ENCODE peak calls at places on chromosomes 12 and 14, in four cellular contexts. W is mesendoderm; Q is MG63; O is CD8-positive, alpha-beta T cell. H is an unnamed sample.

GRCh38 chr12:108816652-108817335 is 40.6 kb downstream of the SSH1 start:
- DNase-seq in W (no peak), Q (no peak), O (no peak), H (no peak)

GRCh38 chr12:131773582-131774221 is 54.5 kb upstream of the MMP17 start:
- DNase-seq in W (no peak), Q (no peak), O (no peak), H (no peak)

GRCh38 chr14:50060871-50061663 is 55.3 kb downstream of the VCPKMT start:
- DNase-seq in W (peak; percentile 90), Q (peak; percentile 68), O (no peak), H (peak; percentile 72)

GRCh38 chr12:117494833-117495714 is 133.6 kb upstream of the NOS1 start:
- DNase-seq in W (peak; percentile 49), Q (no peak), O (no peak), H (no peak)

GRCh38 chr14:103882503-103883262 is 35.3 kb upstream of the PPP1R13B start:
- DNase-seq in W (no peak), Q (no peak), O (no peak), H (no peak)

GRCh38 chr12:53659011-53659551 is 16.8 kb downstream of the ATP5MC2 start:
- DNase-seq in W (peak; percentile 22), Q (peak; percentile 75), O (no peak), H (no peak)

GRCh38 chr12:10982244-10982643 is 4.5 kb downstream of the TAS2R50 start:
- DNase-seq in W (no peak), Q (no peak), O (peak; percentile 37), H (peak; percentile 81)

GRCh38 chr12:89556976-89557375 is 31.1 kb upstream of the POC1B start:
- DNase-seq in W (no peak), Q (no peak), O (no peak), H (no peak)

GRCh38 chr14:57833304-57833703 is 32.6 kb downstream of the SLC35F4 start:
- DNase-seq in W (peak; percentile 79), Q (peak; percentile 84), O (no peak), H (no peak)

GRCh38 chr14:69055125-69055524 is 76.0 kb upstream of the ACTN1 start:
- DNase-seq in W (no peak), Q (no peak), O (no peak), H (no peak)

GRCh38 chr12:32493282-32493681 is 93.9 kb downstream of the FGD4 start:
- DNase-seq in W (peak; percentile 30), Q (no peak), O (no peak), H (no peak)

GRCh38 chr12:79732647-79733046 is 41.9 kb upstream of the PAWR start:
- DNase-seq in W (no peak), Q (no peak), O (no peak), H (no peak)

GRCh38 chr12:40215977-40216376 is 8.8 kb upstream of the LRRK2 start:
- DNase-seq in W (no peak), Q (no peak), O (no peak), H (no peak)

GRCh38 chr12:53171725-53172329 is 8.7 kb upstream of the ZNF740 start:
- DNase-seq in W (no peak), Q (no peak), O (no peak), H (no peak)

GRCh38 chr12:121536058-121536928 is 44.5 kb downstream of the KDM2B start:
- DNase-seq in W (peak; percentile 93), Q (no peak), O (peak; percentile 52), H (peak; percentile 91)

GRCh38 chr14:39176263-39177167 is 1.5 kb downstream of the PNN start:
- DNase-seq in W (no peak), Q (no peak), O (no peak), H (no peak)
- H3K36me3 ChIP-seq in W (peaks cover 19% of the 10 kb centered on the region), Q (peaks cover 60% of the 10 kb centered on the region), O (peaks cover 23% of the 10 kb centered on the region), H (peaks cover 50% of the 10 kb centered on the region)

DNA sequence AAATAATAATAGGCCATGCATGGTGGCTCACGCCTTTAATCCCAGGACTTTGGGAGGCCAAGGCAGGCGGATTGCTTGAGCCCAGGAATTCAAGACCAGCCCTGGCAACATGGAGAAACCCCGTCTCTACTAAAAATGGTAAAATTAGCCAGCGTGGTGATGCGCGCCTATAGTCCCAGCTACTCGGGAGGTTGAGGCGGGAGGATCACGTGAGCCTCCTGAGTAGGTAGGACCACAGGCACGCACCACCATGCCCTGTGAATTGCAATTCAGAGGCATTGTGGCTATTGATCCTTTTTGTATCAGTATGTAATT is 2.3 kb downstream of the ARHGDIB start:
- DNase-seq in W (no peak), Q (no peak), O (no peak), H (peak; percentile 57)
- H3K4me3 ChIP-seq in W (no peak overlapping the region), Q (no peak overlapping the region), O (peak overlapping the region; percentile 71), H (peak overlapping the region; percentile 100)

DNA sequence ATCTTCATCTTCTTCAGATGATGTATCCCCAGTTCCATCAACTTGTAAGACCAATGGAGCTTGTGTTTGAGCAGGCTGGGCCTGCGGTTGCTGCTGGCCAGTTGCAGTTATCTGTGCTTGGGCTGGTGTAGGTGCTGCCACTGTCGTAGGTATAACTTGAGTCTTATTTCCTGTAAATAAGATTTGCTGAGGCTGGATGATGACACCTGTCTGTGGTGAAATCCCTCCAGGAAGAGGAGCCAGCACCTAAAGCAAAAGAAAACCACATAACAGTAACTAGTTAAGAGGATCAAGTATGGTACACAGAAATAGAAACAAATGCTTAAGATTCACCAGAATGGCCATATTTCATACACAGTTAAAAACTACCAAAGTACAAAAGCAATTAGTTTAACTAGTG is 28.2 kb downstream of the GTF2A1 start:
- DNase-seq in W (no peak), Q (no peak), O (no peak), H (peak; percentile 67)
- H3K36me3 ChIP-seq in W (peaks cover 2% of the 10 kb centered on the region), Q (peaks cover 14% of the 10 kb centered on the region), O (peaks cover 14% of the 10 kb centered on the region), H (peaks cover 54% of the 10 kb centered on the region)

GRCh38 chr12:6823161-6824084 is 1.8 kb downstream of the GPR162 start:
- DNase-seq in W (peak; percentile 68), Q (no peak), O (no peak), H (no peak)

GRCh38 chr12:6824085-6824800 is 2.6 kb downstream of the GPR162 start:
- DNase-seq in W (no peak), Q (peak; percentile 30), O (no peak), H (no peak)

GRCh38 chr12:6821674-6822433 is at the start of gene GPR162:
- DNase-seq in W (peak; percentile 84), Q (peak; percentile 38), O (no peak), H (no peak)

GRCh38 chr12:6821271-6821673 is 349 bp upstream of the GPR162 start:
- DNase-seq in W (peak; percentile 86), Q (peak; percentile 45), O (no peak), H (no peak)

DNA sequence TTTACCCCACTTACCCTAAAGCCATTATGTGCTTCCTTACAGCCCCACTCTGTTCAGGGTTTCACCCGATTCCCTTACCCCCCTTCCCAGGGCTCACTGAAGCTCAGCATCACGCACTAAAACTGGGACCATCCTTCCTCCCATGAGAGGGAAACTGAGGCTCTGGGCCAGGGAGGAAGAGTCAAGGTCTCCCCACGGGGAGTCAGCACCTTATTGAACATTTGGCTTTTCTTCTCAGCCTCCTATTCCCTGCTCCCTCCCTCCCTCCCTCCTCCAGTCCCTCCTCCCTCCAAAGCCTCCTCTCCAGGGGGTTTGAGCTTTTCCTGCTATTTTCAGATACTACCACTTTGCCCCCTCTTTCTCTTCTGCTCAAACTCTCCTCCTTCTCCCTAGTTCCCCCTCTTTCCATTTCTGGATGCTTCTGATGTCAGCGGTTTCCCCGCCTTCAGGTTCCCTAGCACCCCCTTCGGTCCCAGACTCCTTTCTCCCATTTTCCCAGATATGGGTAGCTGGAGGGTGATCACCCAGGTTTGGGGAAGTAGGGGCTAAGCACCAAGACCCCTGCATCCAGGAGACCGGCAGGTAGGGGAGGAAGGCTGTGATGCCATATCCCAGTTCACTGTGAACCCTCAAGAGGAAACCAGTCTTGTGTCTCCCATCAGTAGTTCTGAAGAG is 977 bp downstream of the GPR162 start:
- DNase-seq in W (peak; percentile 18), Q (no peak), O (no peak), H (no peak)
- H3K4me3 ChIP-seq in W (no peak overlapping the region), Q (no peak overlapping the region), O (no peak overlapping the region), H (no peak overlapping the region)

GRCh38 chr12:124430491-124430890 is 135.6 kb downstream of the RFLNA start:
- DNase-seq in W (no peak), Q (no peak), O (no peak), H (no peak)
- H3K36me3 ChIP-seq in W (peaks cover 4% of the 10 kb centered on the region), Q (peaks cover 34% of the 10 kb centered on the region), O (peaks cover 20% of the 10 kb centered on the region), H (peaks cover 40% of the 10 kb centered on the region)

GRCh38 chr12:19597304-19598066 is 158.2 kb downstream of the AEBP2 start:
- DNase-seq in W (peak; percentile 51), Q (no peak), O (no peak), H (no peak)

GRCh38 chr12:19591951-19592350 is 152.7 kb downstream of the AEBP2 start:
- DNase-seq in W (no peak), Q (no peak), O (no peak), H (no peak)

GRCh38 chr12:19596755-19597154 is 157.5 kb downstream of the AEBP2 start:
- DNase-seq in W (no peak), Q (no peak), O (no peak), H (no peak)
- H3K4me3 ChIP-seq in W (no peak overlapping the region), Q (no peak overlapping the region), O (no peak overlapping the region), H (no peak overlapping the region)

GRCh38 chr14:77284066-77284855 is 13.3 kb upstream of the NGB start:
- DNase-seq in W (no peak), Q (no peak), O (no peak), H (no peak)
- H3K36me3 ChIP-seq in W (peaks cover 3% of the 10 kb centered on the region), Q (no peaks in the 10 kb centered on the region), O (peaks cover 6% of the 10 kb centered on the region), H (peaks cover 12% of the 10 kb centered on the region)

GRCh38 chr12:63150255-63151060 is 543 bp downstream of the AVPR1A start:
- DNase-seq in W (peak; percentile 79), Q (no peak), O (no peak), H (no peak)
- H3K4me3 ChIP-seq in W (peak overlapping the region; percentile 23), Q (peak overlapping the region; percentile 15), O (no peak overlapping the region), H (no peak overlapping the region)

GRCh38 chr12:132874175-132874574 is 13.2 kb downstream of the CHFR start:
- DNase-seq in W (no peak), Q (no peak), O (no peak), H (no peak)
- H3K36me3 ChIP-seq in W (peaks cover 12% of the 10 kb centered on the region), Q (peaks cover 22% of the 10 kb centered on the region), O (peaks cover 22% of the 10 kb centered on the region), H (peaks cover 71% of the 10 kb centered on the region)

GRCh38 chr14:65170318-65170717 is 68.0 kb upstream of the MAX start:
- DNase-seq in W (no peak), Q (no peak), O (no peak), H (no peak)
- H3K4me3 ChIP-seq in W (no peak overlapping the region), Q (no peak overlapping the region), O (no peak overlapping the region), H (peak overlapping the region; percentile 79)

H was measured in CD4-positive, CD25-positive, alpha-beta regulatory T cell.